ENCODE peak calls at places on chromosomes 7 and 10, in six cellular contexts. One of them, this sample, is unnamed.

GRCh38 chr7:106462365-106462859 is 177.6 kb upstream of the NAMPT start:
- DNase-seq in K562: peak
- DNase-seq in suprapubic skin: no peak
- DNase-seq in A549: peak
- DNase-seq in ovary: no peak
- DNase-seq in sigmoid colon: no peak
- DNase-seq in this sample: no peak

GRCh38 chr10:71433116-71433982 is 36.6 kb downstream of the CDH23 start:
- DNase-seq in A549: no peak
- DNase-seq in suprapubic skin: peak
- DNase-seq in sigmoid colon: no peak
- DNase-seq in K562: no peak
- DNase-seq in ovary: no peak
- DNase-seq in this sample: no peak

GRCh38 chr10:119872860-119873671 is 423 bp upstream of the MCMBP start:
- DNase-seq in K562: peak
- DNase-seq in A549: peak
- DNase-seq in sigmoid colon: peak
- DNase-seq in ovary: peak
- DNase-seq in suprapubic skin: peak
- DNase-seq in this sample: peak

GRCh38 chr10:72038458-72039001 is 49.8 kb downstream of the SPOCK2 start:
- DNase-seq in sigmoid colon: no peak
- DNase-seq in suprapubic skin: no peak
- DNase-seq in K562: peak
- DNase-seq in ovary: peak
- DNase-seq in A549: no peak
- DNase-seq in this sample: no peak

GRCh38 chr10:89591111-89591795 is 53.8 kb downstream of the PANK1 start:
- DNase-seq in sigmoid colon: no peak
- DNase-seq in K562: no peak
- DNase-seq in ovary: no peak
- DNase-seq in suprapubic skin: no peak
- DNase-seq in A549: no peak
- DNase-seq in this sample: no peak

GRCh38 chr7:93821463-93821862 is 69.1 kb downstream of the TFPI2 start:
- DNase-seq in A549: no peak
- DNase-seq in ovary: no peak
- DNase-seq in K562: no peak
- DNase-seq in suprapubic skin: no peak
- DNase-seq in sigmoid colon: no peak
- DNase-seq in this sample: no peak

GRCh38 chr7:112594397-112594796 is 113.6 kb downstream of the LSMEM1 start:
- DNase-seq in suprapubic skin: no peak
- DNase-seq in sigmoid colon: no peak
- DNase-seq in K562: no peak
- DNase-seq in A549: no peak
- DNase-seq in ovary: no peak
- DNase-seq in this sample: no peak

GRCh38 chr10:29691564-29692064 is 56.8 kb upstream of the SVIL start:
- DNase-seq in suprapubic skin: no peak
- DNase-seq in A549: no peak
- DNase-seq in K562: no peak
- DNase-seq in ovary: no peak
- DNase-seq in sigmoid colon: no peak
- DNase-seq in this sample: no peak

GRCh38 chr7:21367081-21367480 is 60.8 kb upstream of the SP4 start:
- DNase-seq in ovary: no peak
- DNase-seq in K562: no peak
- DNase-seq in A549: peak
- DNase-seq in sigmoid colon: no peak
- DNase-seq in suprapubic skin: no peak
- DNase-seq in this sample: no peak

GRCh38 chr10:46255696-46256355 is 31.0 kb upstream of the ANTXRL start:
- DNase-seq in suprapubic skin: peak
- DNase-seq in sigmoid colon: peak
- DNase-seq in ovary: peak
- DNase-seq in A549: peak
- DNase-seq in K562: peak
- DNase-seq in this sample: peak

GRCh38 chr7:112383671-112384417 is 66.4 kb upstream of the IFRD1 start:
- DNase-seq in K562: peak
- DNase-seq in ovary: no peak
- DNase-seq in suprapubic skin: no peak
- DNase-seq in sigmoid colon: no peak
- DNase-seq in A549: no peak
- DNase-seq in this sample: no peak

GRCh38 chr7:111083423-111083822 is 7.5 kb upstream of the LRRN3 start:
- DNase-seq in K562: no peak
- DNase-seq in sigmoid colon: no peak
- DNase-seq in A549: no peak
- DNase-seq in suprapubic skin: no peak
- DNase-seq in ovary: no peak
- DNase-seq in this sample: no peak

GRCh38 chr7:37920619-37921339 is at the start of gene EPDR1:
- DNase-seq in A549: peak
- DNase-seq in suprapubic skin: no peak
- DNase-seq in K562: no peak
- DNase-seq in ovary: peak
- DNase-seq in sigmoid colon: peak
- DNase-seq in this sample: no peak

GRCh38 chr7:75971961-75972763 is 22.2 kb downstream of the TMEM120A start:
- DNase-seq in K562: peak
- DNase-seq in suprapubic skin: peak
- DNase-seq in ovary: no peak
- DNase-seq in A549: peak
- DNase-seq in sigmoid colon: peak
- DNase-seq in this sample: no peak

GRCh38 chr7:15832996-15833395 is 146.5 kb upstream of the MEOX2 start:
- DNase-seq in sigmoid colon: no peak
- DNase-seq in K562: no peak
- DNase-seq in suprapubic skin: no peak
- DNase-seq in ovary: peak
- DNase-seq in A549: no peak
- DNase-seq in this sample: no peak

DNA sequence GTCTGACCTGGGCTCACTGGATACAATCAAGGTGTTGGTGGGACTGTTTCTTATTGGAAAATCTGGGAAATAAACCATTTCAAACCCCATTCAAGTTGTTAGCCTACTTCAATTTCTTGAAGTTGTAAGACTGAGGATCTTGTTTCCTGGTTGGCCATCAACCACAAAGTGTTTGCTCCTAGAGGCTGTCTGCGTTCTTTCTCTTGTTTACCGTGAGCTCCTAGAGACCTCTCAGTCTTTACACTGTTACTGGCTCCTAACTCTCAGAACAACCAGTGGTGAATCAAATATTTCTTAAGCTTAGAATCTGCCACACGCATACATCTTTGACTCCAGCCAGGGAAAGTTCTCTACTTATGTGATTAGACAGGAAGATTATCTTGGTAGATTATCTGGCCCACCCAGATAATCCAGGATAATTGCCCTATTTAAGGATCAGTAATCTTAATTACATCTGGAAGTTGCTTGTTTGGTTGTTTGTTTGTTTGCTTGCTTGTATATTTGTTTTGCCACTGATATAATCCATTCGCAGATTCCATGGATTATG is 798.7 kb downstream of the IPMK start:
- DNase-seq in ovary: no peak
- DNase-seq in K562: no peak
- DNase-seq in suprapubic skin: no peak
- DNase-seq in A549: no peak
- DNase-seq in sigmoid colon: no peak
- DNase-seq in this sample: no peak
- H3K4me3 ChIP-seq in ovary: no peak
- H3K4me3 ChIP-seq in K562: no peak
- H3K4me3 ChIP-seq in suprapubic skin: no peak
- H3K4me3 ChIP-seq in A549: no peak
- H3K4me3 ChIP-seq in sigmoid colon: no peak
- H3K4me3 ChIP-seq in this sample: no peak

DNA sequence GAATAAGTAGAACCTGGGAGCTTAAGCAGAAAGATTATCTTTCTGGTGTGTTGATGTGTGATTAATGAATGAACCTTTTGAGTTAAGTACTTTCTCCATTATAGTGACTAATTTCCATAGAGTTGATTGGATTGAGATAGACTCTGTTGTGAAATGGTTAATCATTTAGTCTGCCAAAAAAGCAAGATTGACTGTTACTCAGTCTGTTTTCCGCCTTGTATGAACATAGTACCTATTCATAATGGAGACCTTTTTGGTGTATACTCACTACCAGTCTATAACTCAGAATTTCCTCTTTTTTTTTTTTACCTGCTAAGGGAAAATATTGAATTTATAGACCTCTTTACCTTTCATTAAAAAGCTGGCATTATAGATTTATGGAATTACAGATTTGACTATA is 14.4 kb upstream of the NPVF start:
- DNase-seq in sigmoid colon: no peak
- DNase-seq in K562: no peak
- DNase-seq in ovary: no peak
- DNase-seq in suprapubic skin: no peak
- DNase-seq in A549: no peak
- DNase-seq in this sample: no peak
- TF ChIP-seq EP300 in sigmoid colon: no peak
- TF ChIP-seq EP300 in K562: no peak
- TF ChIP-seq EP300 in ovary: no peak
- TF ChIP-seq EP300 in suprapubic skin: no peak
- TF ChIP-seq EP300 in A549: no peak
- TF ChIP-seq EP300 in this sample: no peak

GRCh38 chr7:139522830-139523198 is 671 bp upstream of the CLEC2L start:
- DNase-seq in A549: no peak
- DNase-seq in K562: no peak
- DNase-seq in ovary: no peak
- DNase-seq in sigmoid colon: no peak
- DNase-seq in suprapubic skin: no peak
- DNase-seq in this sample: no peak
- H3K4me3 ChIP-seq in A549: peak
- H3K4me3 ChIP-seq in K562: no peak
- H3K4me3 ChIP-seq in ovary: no peak
- H3K4me3 ChIP-seq in sigmoid colon: no peak
- H3K4me3 ChIP-seq in suprapubic skin: no peak
- H3K4me3 ChIP-seq in this sample: no peak

DNA sequence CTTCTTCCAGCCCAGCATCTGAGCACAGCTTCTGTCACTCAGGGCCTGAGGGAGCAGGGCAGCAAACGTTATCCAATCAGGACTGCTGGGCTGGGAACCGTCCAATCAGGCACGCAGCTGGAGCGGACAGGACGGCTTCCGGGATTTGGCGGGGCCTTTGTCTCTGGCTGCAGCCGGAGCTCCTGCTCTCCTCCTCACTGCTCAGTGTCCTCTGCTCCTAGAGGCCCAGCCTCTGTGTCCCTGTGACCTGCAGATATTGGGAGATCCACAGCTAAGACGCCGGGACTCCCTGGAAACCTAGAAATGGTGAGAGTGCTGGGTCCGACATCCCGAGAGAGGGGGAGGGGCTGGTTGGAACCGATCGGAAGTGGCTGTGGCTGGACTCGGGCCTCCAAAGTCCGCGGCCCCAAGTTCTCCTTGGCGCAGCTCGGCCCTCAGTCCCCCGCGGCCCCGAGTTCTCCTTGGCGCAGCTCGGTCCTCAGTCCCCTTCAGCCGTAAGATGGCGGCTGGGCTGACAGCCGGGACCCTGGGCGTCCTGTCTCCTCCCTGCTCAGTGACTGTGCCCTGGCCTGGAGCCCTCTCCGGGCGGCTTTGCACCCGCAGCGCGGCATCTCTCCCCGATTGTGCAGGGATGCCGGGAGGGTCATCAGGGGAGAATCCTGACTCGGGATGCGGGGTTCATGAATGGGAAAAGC is at the start of gene ZNF107:
- DNase-seq in suprapubic skin: peak
- DNase-seq in sigmoid colon: peak
- DNase-seq in K562: peak
- DNase-seq in A549: peak
- DNase-seq in ovary: peak
- DNase-seq in this sample: peak
- TF ChIP-seq EP300 in suprapubic skin: no peak
- TF ChIP-seq EP300 in sigmoid colon: no peak
- TF ChIP-seq EP300 in K562: no peak
- TF ChIP-seq EP300 in A549: no peak
- TF ChIP-seq EP300 in ovary: no peak
- TF ChIP-seq EP300 in this sample: no peak

DNA sequence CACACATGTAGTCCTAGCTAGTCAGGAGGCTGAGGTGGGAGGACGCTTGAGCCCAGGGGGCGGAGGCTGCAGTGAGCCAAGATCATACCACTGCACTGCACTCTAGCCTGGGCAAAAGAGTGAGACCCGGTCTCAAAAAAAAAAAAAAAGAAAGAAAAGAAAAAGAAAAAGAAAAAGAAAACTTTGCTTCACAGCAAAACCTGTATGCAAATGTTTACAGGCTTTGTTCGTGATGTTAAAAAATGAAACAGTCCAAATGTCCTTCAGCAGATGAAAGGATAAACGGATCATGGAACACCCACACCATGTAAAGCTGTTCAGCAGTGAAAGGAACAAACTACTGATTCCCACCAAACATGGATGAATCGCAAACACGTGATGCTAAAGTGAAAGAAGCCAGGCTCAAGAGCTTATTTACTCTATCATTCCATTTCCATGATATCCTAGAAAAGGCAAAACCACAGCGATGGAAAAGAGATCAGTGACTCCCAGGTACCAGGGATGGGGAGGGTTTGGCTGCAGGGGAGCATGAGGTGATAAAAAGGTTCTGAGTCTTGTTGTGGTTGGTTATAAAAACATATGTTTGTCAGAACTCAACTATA is 15.1 kb downstream of the LRRC20 start:
- DNase-seq in A549: peak
- DNase-seq in K562: no peak
- DNase-seq in sigmoid colon: peak
- DNase-seq in ovary: no peak
- DNase-seq in suprapubic skin: no peak
- DNase-seq in this sample: no peak
- H3K4me3 ChIP-seq in A549: no peak
- H3K4me3 ChIP-seq in K562: no peak
- H3K4me3 ChIP-seq in sigmoid colon: peak
- H3K4me3 ChIP-seq in ovary: no peak
- H3K4me3 ChIP-seq in suprapubic skin: no peak
- H3K4me3 ChIP-seq in this sample: no peak